ENCODE peak calls at places on chromosomes 6 and 20, in seven cellular contexts. O is GM23338, J is heart right ventricle, G is astrocyte, N is cardiac muscle cell, U is uterus, X is mammary epithelial cell. L is an unnamed sample.

GRCh38 chr6:110328231-110328630 is 29.9 kb downstream of the METTL24 start:
- DNase-seq in O (no peak), J (no peak), G (peak; percentile 83), N (peak; percentile 73), U (no peak), X (no peak), L (no peak)

GRCh38 chr6:170128346-170128745 is 162.5 kb downstream of the DLL1 start:
- DNase-seq in O (no peak), J (no peak), G (no peak), N (no peak), U (no peak), X (no peak), L (no peak)

GRCh38 chr20:62914970-62915457 is 11.3 kb downstream of the DIDO1 start:
- DNase-seq in O (peak; percentile 89), J (peak; percentile 58), G (peak; percentile 39), N (peak; percentile 64), U (no peak), X (peak; percentile 46), L (no peak)

GRCh38 chr6:30162265-30163089 is 869 bp upstream of the TRIM15 start:
- DNase-seq in O (no peak), J (no peak), G (no peak), N (no peak), U (no peak), X (no peak), L (no peak)

GRCh38 chr6:19714415-19715165 is 122.6 kb upstream of the ID4 start:
- DNase-seq in O (no peak), J (no peak), G (no peak), N (no peak), U (no peak), X (no peak), L (no peak)

GRCh38 chr6:31304683-31305082 is 32.8 kb upstream of the HLA-C start:
- DNase-seq in O (no peak), J (no peak), G (no peak), N (no peak), U (no peak), X (no peak), L (peak; percentile 30)

GRCh38 chr20:34922654-34923381 is 32.8 kb downstream of the GSS start:
- DNase-seq in O (no peak), J (peak; percentile 28), G (peak; percentile 80), N (peak; percentile 88), U (peak; percentile 31), X (peak; percentile 80), L (peak; percentile 70)

GRCh38 chr6:90648873-90649272 is 62.0 kb upstream of the MAP3K7 start:
- DNase-seq in O (no peak), J (no peak), G (no peak), N (no peak), U (no peak), X (no peak), L (no peak)

GRCh38 chr6:68880050-68880449 is 245.0 kb downstream of the ADGRB3 start:
- DNase-seq in O (no peak), J (no peak), G (no peak), N (no peak), U (no peak), X (no peak), L (no peak)

GRCh38 chr6:158327216-158327615 is 15.0 kb downstream of the TULP4 start:
- DNase-seq in O (no peak), J (no peak), G (no peak), N (no peak), U (no peak), X (no peak), L (no peak)

DNA sequence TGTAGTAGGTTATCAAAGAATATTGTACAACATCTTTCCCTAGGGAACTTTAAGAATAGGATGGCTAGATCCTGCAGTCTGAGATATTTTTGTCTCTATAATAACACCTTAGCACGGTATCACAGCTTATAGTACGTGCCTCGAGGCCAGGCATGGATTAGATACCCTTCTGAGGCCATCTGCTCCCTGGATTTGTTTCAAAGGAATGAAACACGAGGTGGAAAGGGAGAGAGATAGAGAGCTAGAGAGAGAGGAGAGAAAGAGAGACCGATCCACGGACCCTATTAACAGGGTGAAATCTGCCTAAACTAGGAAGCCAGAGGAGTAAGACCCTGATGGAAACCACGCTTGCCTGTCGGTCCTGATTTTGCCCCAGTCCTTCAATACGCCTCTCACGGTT is 92.5 kb downstream of the CD83 start:
- DNase-seq in O (no peak), J (no peak), G (no peak), N (no peak), U (no peak), X (no peak), L (no peak)
- H3K4me3 ChIP-seq in O (peak overlapping the region; percentile 65), J (peak overlapping the region; percentile 95), G (peak overlapping the region; percentile 71), N (no peak overlapping the region), U (no peak overlapping the region), X (no peak overlapping the region), L (peak overlapping the region; percentile 78)

GRCh38 chr20:25258828-25259227 is 10.9 kb downstream of the PYGB start:
- DNase-seq in O (no peak), J (no peak), G (no peak), N (no peak), U (no peak), X (no peak), L (no peak)
- H3K27me3 ChIP-seq in O (no peaks in the 10 kb centered on the region), J (no peaks in the 10 kb centered on the region), G (no peaks in the 10 kb centered on the region), N (no peaks in the 10 kb centered on the region), U (no peaks in the 10 kb centered on the region), X (no peaks in the 10 kb centered on the region), L (no peaks in the 10 kb centered on the region)

GRCh38 chr20:59839372-59839771 is 94.1 kb downstream of the SYCP2 start:
- DNase-seq in O (no peak), J (no peak), G (no peak), N (no peak), U (no peak), X (no peak), L (no peak)
- H3K36me3 ChIP-seq in O (no peaks in the 10 kb centered on the region), J (no peaks in the 10 kb centered on the region), G (no peaks in the 10 kb centered on the region), N (no peaks in the 10 kb centered on the region), U (no peaks in the 10 kb centered on the region), X (no peaks in the 10 kb centered on the region), L (no peaks in the 10 kb centered on the region)

DNA sequence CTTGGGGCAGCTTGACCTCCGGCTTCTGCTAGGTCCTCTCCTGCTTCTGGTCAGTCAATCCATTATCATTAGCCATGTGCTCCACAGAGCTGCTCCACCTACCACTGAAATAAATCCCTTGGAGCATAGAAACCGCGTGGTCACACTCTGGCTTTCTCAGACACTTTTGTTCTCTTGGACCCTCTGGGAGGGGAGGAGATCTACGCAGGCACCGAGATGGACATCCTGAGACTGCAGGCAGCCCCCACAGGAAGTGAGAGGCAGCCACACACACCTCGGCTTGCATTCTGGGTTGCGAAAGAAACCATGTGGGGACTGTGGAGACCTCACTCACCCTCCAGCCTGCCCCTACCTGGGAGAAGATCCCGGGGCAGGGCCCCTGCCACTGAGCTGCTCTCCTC is 79.5 kb downstream of the FYN start:
- DNase-seq in O (no peak), J (no peak), G (no peak), N (no peak), U (no peak), X (no peak), L (no peak)
- H3K4me3 ChIP-seq in O (no peak overlapping the region), J (no peak overlapping the region), G (no peak overlapping the region), N (no peak overlapping the region), U (no peak overlapping the region), X (no peak overlapping the region), L (no peak overlapping the region)

GRCh38 chr20:19211252-19211651 is 1.2 kb upstream of the SLC24A3 start:
- DNase-seq in O (no peak), J (no peak), G (no peak), N (no peak), U (peak; percentile 42), X (no peak), L (no peak)
- H3K27me3 ChIP-seq in O (peaks cover 40% of the 10 kb centered on the region), J (peaks cover 45% of the 10 kb centered on the region), G (peaks cover 28% of the 10 kb centered on the region), N (peaks cover 40% of the 10 kb centered on the region), U (no peaks in the 10 kb centered on the region), X (peaks cover 32% of the 10 kb centered on the region), L (peaks cover 12% of the 10 kb centered on the region)

DNA sequence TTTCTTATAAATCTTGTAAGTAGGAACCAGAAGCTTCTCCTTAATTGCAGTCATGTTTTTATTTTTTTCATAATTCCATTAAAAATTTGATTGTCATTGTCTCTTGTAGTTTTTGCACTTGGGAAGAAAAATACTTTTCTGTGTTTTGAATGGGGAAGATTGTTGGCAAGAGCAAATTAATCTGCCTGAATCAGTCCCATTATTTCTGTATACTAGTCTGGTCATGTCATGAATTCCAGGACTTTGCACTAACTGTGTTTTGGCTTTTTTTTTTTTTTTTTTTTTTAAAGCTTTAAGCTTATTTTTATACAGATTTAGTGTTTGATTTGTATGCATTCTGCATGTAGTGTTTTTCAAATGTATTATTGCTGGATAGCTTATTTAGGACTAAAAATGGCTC is 47.6 kb downstream of the RALGAPB start:
- DNase-seq in O (no peak), J (no peak), G (no peak), N (no peak), U (no peak), X (peak; percentile 20), L (no peak)
- H3K36me3 ChIP-seq in O (peaks cover 12% of the 10 kb centered on the region), J (peaks cover 29% of the 10 kb centered on the region), G (peaks cover 33% of the 10 kb centered on the region), N (peaks cover 34% of the 10 kb centered on the region), U (no peaks in the 10 kb centered on the region), X (peaks cover 11% of the 10 kb centered on the region), L (peaks cover 50% of the 10 kb centered on the region)

DNA sequence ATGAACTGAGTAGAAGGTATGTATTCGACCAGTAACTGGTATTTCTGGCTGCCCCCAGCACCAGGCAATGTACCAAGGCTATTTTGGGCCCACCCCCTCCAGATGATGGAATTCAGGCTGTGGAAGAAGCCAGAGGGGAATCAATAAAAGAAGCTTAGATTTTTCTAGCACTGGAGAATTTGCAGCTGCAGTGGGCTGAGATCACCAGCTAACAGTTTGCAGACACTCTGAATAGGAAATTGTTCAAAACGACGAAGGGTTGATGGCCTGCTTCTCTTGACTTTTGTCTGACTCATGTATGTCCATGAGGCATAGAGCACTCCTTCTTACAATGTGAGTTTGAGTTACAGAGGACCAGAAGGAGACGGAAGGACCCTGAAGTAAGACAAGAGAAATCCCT is 32.4 kb upstream of the FBXO9 start:
- DNase-seq in O (no peak), J (no peak), G (peak; percentile 48), N (no peak), U (no peak), X (no peak), L (no peak)
- H3K4me3 ChIP-seq in O (no peak overlapping the region), J (no peak overlapping the region), G (no peak overlapping the region), N (no peak overlapping the region), U (no peak overlapping the region), X (no peak overlapping the region), L (no peak overlapping the region)

DNA sequence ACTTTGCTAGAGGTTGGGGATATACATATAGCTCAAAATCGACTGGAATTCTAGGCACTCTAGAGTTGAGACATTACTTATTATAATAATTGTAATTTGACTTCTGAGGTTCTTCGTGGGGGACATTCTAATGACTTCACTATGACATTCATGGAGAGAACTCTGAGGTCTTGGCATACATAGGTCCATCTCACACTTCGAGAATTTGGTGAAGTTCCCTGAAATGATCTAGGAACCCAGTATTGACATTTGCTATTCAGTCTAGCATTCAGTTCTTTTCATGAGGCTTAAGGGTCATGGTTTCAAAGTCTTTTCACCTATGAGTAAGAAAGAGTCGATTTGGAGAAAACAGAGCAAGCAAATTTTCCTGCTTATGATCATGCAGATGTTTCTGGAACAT is 446.7 kb upstream of the JAG1 start:
- DNase-seq in O (no peak), J (no peak), G (peak; percentile 42), N (no peak), U (no peak), X (no peak), L (no peak)
- H3K27me3 ChIP-seq in O (no peaks in the 10 kb centered on the region), J (no peaks in the 10 kb centered on the region), G (no peaks in the 10 kb centered on the region), N (no peaks in the 10 kb centered on the region), U (no peaks in the 10 kb centered on the region), X (no peaks in the 10 kb centered on the region), L (no peaks in the 10 kb centered on the region)

GRCh38 chr20:64031822-64032314 is 4.1 kb upstream of the C20orf204 start:
- DNase-seq in O (no peak), J (no peak), G (no peak), N (no peak), U (no peak), X (no peak), L (no peak)
- H3K36me3 ChIP-seq in O (peaks cover 3% of the 10 kb centered on the region), J (peaks cover 43% of the 10 kb centered on the region), G (peaks cover 2% of the 10 kb centered on the region), N (peaks cover 40% of the 10 kb centered on the region), U (no peaks in the 10 kb centered on the region), X (peaks cover 7% of the 10 kb centered on the region), L (peaks cover 54% of the 10 kb centered on the region)